ENCODE peak calls at places on chromosomes 5 and 9, in eight cellular contexts. O is hypothalamus; D is BE2C; S is stimulated activated naive CD8-positive, alpha-beta T cell treated with anti-CD3 and anti-CD28 coated beads, Interleukin-15, amount 100 ng/mL, for 72 hours; E is PC-9; I is stimulated activated CD8-positive, alpha-beta memory T cell treated with anti-CD3 and anti-CD28 coated beads, Interleukin-4, amount 100 ng/mL, for 48 hours; U is T follicular helper cell; F is effector CD4-positive, alpha-beta T cell. M is an unnamed sample.

GRCh38 chr9:126516936-126517750 is 96.6 kb upstream of the LMX1B start:
- DNase-seq in O (no peak), D (peak), S (peak), E (peak), I (peak), U (no peak), F (no peak), M (no peak)

GRCh38 chr5:132497488-132497997 is 7.0 kb upstream of the IRF1 start:
- DNase-seq in O (no peak), D (no peak), S (no peak), E (peak), I (peak), U (no peak), F (no peak), M (peak)

GRCh38 chr5:150441813-150442698 is 7.5 kb downstream of the RPS14 start:
- DNase-seq in O (no peak), D (no peak), S (no peak), E (no peak), I (no peak), U (no peak), F (no peak), M (no peak)

GRCh38 chr5:109852371-109853160 is 162.8 kb downstream of the MAN2A1 start:
- DNase-seq in O (no peak), D (no peak), S (no peak), E (no peak), I (no peak), U (no peak), F (no peak), M (no peak)

GRCh38 chr9:134103391-134103998 is 32.4 kb upstream of the WDR5 start:
- DNase-seq in O (no peak), D (no peak), S (no peak), E (no peak), I (no peak), U (no peak), F (no peak), M (no peak)

GRCh38 chr5:119339344-119339743 is 16.5 kb upstream of the TNFAIP8 start:
- DNase-seq in O (no peak), D (no peak), S (no peak), E (no peak), I (no peak), U (no peak), F (no peak), M (no peak)

GRCh38 chr5:169686137-169686536 is 49.1 kb downstream of the DOCK2 start:
- DNase-seq in O (no peak), D (no peak), S (no peak), E (no peak), I (no peak), U (no peak), F (no peak), M (no peak)

GRCh38 chr5:4572297-4572696 is 567.8 kb upstream of the ADAMTS16 start:
- DNase-seq in O (no peak), D (no peak), S (no peak), E (no peak), I (no peak), U (no peak), F (no peak), M (no peak)

GRCh38 chr5:112635771-112636170 is 101.9 kb upstream of the APC start:
- DNase-seq in O (no peak), D (no peak), S (no peak), E (no peak), I (no peak), U (no peak), F (no peak), M (no peak)

GRCh38 chr9:111926421-111926875 is 29.8 kb downstream of the UGCG start:
- DNase-seq in O (no peak), D (no peak), S (peak), E (no peak), I (peak), U (peak), F (peak), M (no peak)

GRCh38 chr9:133987946-133988665 is 4.0 kb downstream of the VAV2 start:
- DNase-seq in O (no peak), D (no peak), S (no peak), E (no peak), I (no peak), U (no peak), F (no peak), M (no peak)

GRCh38 chr9:71191708-71192107 is 70.3 kb upstream of the TRPM3 start:
- DNase-seq in O (no peak), D (no peak), S (no peak), E (no peak), I (no peak), U (no peak), F (no peak), M (no peak)